ENCODE peak calls at places on chromosomes 7 and 10, in eight cellular contexts. D, W, X, N, H, C, B and R are unnamed samples.

GRCh38 chr10:108060246-108060645 is 895.7 kb upstream of the SORCS1 start:
- DNase-seq in C (no peak), W (no peak), H (no peak), D (no peak), X (no peak), N (no peak), B (no peak), R (no peak)

GRCh38 chr10:29740981-29741545 is 106.3 kb upstream of the SVIL start:
- DNase-seq in X (no peak), C (no peak), D (no peak), B (no peak), N (no peak), W (no peak), H (no peak), R (no peak)

GRCh38 chr7:152479595-152479994 is 43.8 kb upstream of the KMT2C start:
- DNase-seq in W (no peak), C (no peak), B (no peak), N (no peak), D (no peak), H (no peak), X (no peak), R (no peak)

GRCh38 chr7:116145245-116145852 is 65.0 kb upstream of the TES start:
- DNase-seq in H (no peak), X (no peak), N (no peak), W (no peak), C (no peak), D (no peak), B (no peak), R (no peak)

GRCh38 chr10:74418285-74418872 is 267.4 kb downstream of the ADK start:
- DNase-seq in H (no peak), W (no peak), D (peak; percentile 75), X (no peak), C (no peak), B (no peak), N (no peak), R (no peak)

GRCh38 chr10:114166053-114166452 is 8.0 kb downstream of the CCDC186 start:
- DNase-seq in H (no peak), B (peak; percentile 56), C (no peak), X (no peak), N (no peak), W (no peak), D (no peak), R (no peak)

GRCh38 chr10:7738536-7739407 is 35.7 kb downstream of the ITIH2 start:
- DNase-seq in W (no peak), N (no peak), X (no peak), H (no peak), D (no peak), B (no peak), C (no peak), R (no peak)

GRCh38 chr10:101080933-101081546 is 19.3 kb downstream of the KAZALD1 start:
- DNase-seq in D (no peak), B (peak; percentile 32), W (no peak), N (peak; percentile 68), X (no peak), C (no peak), H (no peak), R (no peak)

GRCh38 chr10:5735119-5735518 is 50.5 kb downstream of the TASOR2 start:
- DNase-seq in C (no peak), D (no peak), X (no peak), B (no peak), N (no peak), H (no peak), W (no peak), R (no peak)

GRCh38 chr10:48439581-48440041 is 133.1 kb downstream of the MAPK8 start:
- DNase-seq in C (no peak), H (no peak), X (no peak), B (peak; percentile 47), W (no peak), D (no peak), N (no peak), R (no peak)

GRCh38 chr7:95340491-95340890 is 16.2 kb upstream of the PON1 start:
- DNase-seq in H (no peak), D (no peak), N (no peak), W (no peak), C (no peak), X (no peak), B (no peak), R (no peak)

GRCh38 chr7:50508471-50508943 is 56.7 kb downstream of the DDC start:
- DNase-seq in H (no peak), X (no peak), W (no peak), B (no peak), N (no peak), C (no peak), D (no peak), R (no peak)

GRCh38 chr7:95430864-95431263 is 4.0 kb downstream of the PON2 start:
- DNase-seq in W (no peak), C (no peak), D (no peak), N (no peak), H (no peak), B (peak; percentile 34), X (no peak), R (no peak)

GRCh38 chr7:155804897-155805825 is 7.1 kb downstream of the SHH start:
- DNase-seq in X (peak; percentile 5), C (peak; percentile 46), W (peak; percentile 25), H (no peak), D (peak; percentile 52), B (peak; percentile 76), N (peak; percentile 94), R (peak; percentile 64)

GRCh38 chr10:34764347-34764991 is 50.6 kb downstream of the PARD3 start:
- DNase-seq in D (no peak), B (no peak), W (no peak), C (no peak), H (no peak), X (no peak), N (no peak), R (no peak)

GRCh38 chr7:37489703-37490102 is 41.0 kb upstream of the ELMO1 start:
- DNase-seq in N (no peak), B (no peak), C (no peak), X (no peak), D (peak; percentile 51), H (no peak), W (no peak), R (no peak)

GRCh38 chr10:133466683-133467275 is 13.0 kb downstream of the SCART1 start:
- DNase-seq in C (no peak), X (no peak), N (no peak), H (no peak), D (no peak), B (no peak), W (no peak), R (no peak)

GRCh38 chr10:31152421-31153133 is 120.9 kb upstream of the ZNF438 start:
- DNase-seq in H (no peak), X (no peak), N (no peak), C (no peak), W (no peak), B (no peak), D (no peak), R (no peak)

GRCh38 chr7:155796381-155797261 is 15.6 kb downstream of the SHH start:
- DNase-seq in C (peak; percentile 54), H (no peak), B (peak; percentile 50), X (no peak), N (peak; percentile 87), D (peak; percentile 48), W (peak; percentile 74), R (peak; percentile 76)

GRCh38 chr7:150978136-150978789 is at the start of gene KCNH2:
- DNase-seq in W (no peak), D (peak; percentile 65), B (no peak), X (no peak), N (no peak), H (no peak), C (peak; percentile 72), R (peak; percentile 86)

GRCh38 chr10:22438714-22439113 is 93.4 kb downstream of the SPAG6 start:
- DNase-seq in B (no peak), W (no peak), H (no peak), X (no peak), N (no peak), C (no peak), D (no peak), R (no peak)

GRCh38 chr10:103876155-103876554 is 20.8 kb upstream of the SH3PXD2A start:
- DNase-seq in N (no peak), W (no peak), D (no peak), B (no peak), C (no peak), H (no peak), X (no peak), R (no peak)

GRCh38 chr7:17370901-17371550 is 72.6 kb downstream of the AHR start:
- DNase-seq in N (no peak), X (no peak), W (no peak), C (peak; percentile 24), B (peak; percentile 24), H (peak; percentile 50), D (no peak), R (no peak)

GRCh38 chr10:110704906-110705476 is 60.9 kb downstream of the RBM20 start:
- DNase-seq in C (no peak), D (no peak), B (no peak), H (no peak), N (no peak), W (no peak), X (no peak), R (no peak)

GRCh38 chr7:159097661-159098423 is 46.8 kb downstream of the VIPR2 start:
- DNase-seq in N (no peak), D (peak; percentile 28), H (no peak), W (no peak), X (no peak), B (no peak), C (no peak), R (peak; percentile 68)